ENCODE peak calls at places on chromosomes 7 and 10, in seven cellular contexts. J is A549, X is dorsolateral prefrontal cortex, G is H9, O is heart left ventricle, H is body of pancreas, Z is A673. A is an unnamed sample.

GRCh38 chr7:54985405-54986360 is 33.1 kb upstream of the EGFR start:
- DNase-seq in G (no peak), O (no peak), Z (no peak), H (no peak), X (no peak), J (peak), A (no peak)

GRCh38 chr7:44107961-44108767 is 4.0 kb downstream of the AEBP1 start:
- DNase-seq in J (no peak), H (no peak), G (no peak), X (no peak), O (no peak), Z (no peak), A (no peak)

GRCh38 chr7:491292-491957 is 28.2 kb downstream of the PDGFA start:
- DNase-seq in O (peak), Z (no peak), H (no peak), X (no peak), G (no peak), J (no peak), A (no peak)

GRCh38 chr7:83101540-83101939 is 61.1 kb downstream of the PCLO start:
- DNase-seq in J (no peak), Z (no peak), O (no peak), H (no peak), G (no peak), X (no peak), A (no peak)

GRCh38 chr10:36636285-36636839 is 489.0 kb upstream of the ANKRD30A start:
- DNase-seq in H (no peak), X (no peak), Z (peak), G (no peak), O (no peak), J (no peak), A (no peak)

GRCh38 chr7:30596721-30597120 is 2.0 kb downstream of the GARS1 start:
- DNase-seq in J (no peak), G (no peak), O (no peak), Z (no peak), H (no peak), X (no peak), A (no peak)

GRCh38 chr7:114630186-114630824 is 215.7 kb downstream of the FOXP2 start:
- DNase-seq in J (no peak), G (no peak), O (no peak), Z (peak), H (no peak), X (no peak), A (no peak)

GRCh38 chr7:143245123-143245522 is 18.1 kb upstream of the GSTK1 start:
- DNase-seq in X (no peak), J (no peak), Z (peak), H (no peak), O (no peak), G (no peak), A (no peak)

GRCh38 chr7:93921190-93921585 is 347 bp upstream of the GNG11 start:
- DNase-seq in J (no peak), G (no peak), X (no peak), H (no peak), Z (no peak), O (no peak), A (no peak)

GRCh38 chr7:14635955-14636354 is 266.6 kb downstream of the DGKB start:
- DNase-seq in G (no peak), O (no peak), X (no peak), J (no peak), Z (no peak), H (no peak), A (no peak)

DNA sequence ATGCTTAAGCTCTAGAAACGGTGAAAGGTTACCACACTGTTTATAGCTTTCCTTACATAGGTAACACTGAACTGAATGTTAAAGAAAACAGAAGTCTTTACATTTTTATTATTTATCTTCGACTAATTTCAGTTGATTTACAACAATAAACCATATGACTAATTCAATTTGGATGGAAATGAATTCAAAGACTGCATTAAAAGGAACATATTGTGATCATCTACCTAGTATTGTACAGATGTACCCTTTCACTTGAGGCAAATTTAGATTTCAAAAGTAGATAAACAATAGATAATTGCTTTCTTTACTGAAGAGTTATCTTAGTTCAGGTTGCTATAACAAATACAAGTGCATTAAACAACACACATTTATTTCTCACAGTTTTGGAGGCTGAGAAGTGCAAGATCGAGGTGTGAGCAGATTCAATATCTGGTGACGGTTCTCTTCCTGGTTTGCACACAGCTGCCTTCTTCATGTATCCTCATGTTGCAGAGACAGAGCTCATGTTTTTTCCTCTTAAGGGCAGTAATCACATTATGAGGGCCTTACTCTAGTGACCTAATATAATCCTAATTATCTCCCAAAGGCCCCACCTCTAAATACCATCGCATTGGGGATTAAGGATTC is 15.0 kb upstream of the ARMC3 start:
- DNase-seq in J (no peak), O (no peak), X (no peak), H (no peak), Z (no peak), G (no peak), A (no peak)
- H3K27ac ChIP-seq in J (no peak), O (peak), X (no peak), H (no peak), Z (no peak), G (no peak), A (no peak)

DNA sequence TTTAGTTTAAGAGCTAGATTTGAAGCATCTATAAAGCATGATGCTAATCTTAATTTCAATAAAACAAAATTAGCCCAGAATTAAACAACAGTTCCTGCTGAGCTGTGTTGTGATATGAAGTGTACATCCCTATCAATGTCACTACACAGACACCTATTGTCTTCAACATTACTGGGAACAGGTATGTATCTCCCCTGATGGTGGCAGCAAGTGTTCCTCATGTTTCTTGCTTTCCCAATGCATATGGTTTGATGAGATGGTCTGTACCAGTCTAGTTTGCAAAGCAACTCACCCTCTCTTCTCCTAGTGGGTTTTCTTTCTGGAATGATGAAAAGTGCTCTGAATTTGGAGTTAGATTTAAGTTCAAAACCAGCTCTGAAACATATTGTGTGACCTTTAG is 38.1 kb downstream of the TSPAN12 start:
- DNase-seq in X (no peak), Z (no peak), J (no peak), H (no peak), O (no peak), G (no peak), A (no peak)
- TF ChIP-seq CTCF in X (no peak), Z (no peak), J (no peak), H (no peak), O (no peak), G (no peak), A (no peak)

GRCh38 chr10:693506-693905 is 4.0 kb upstream of the DIP2C start:
- DNase-seq in G (no peak), X (no peak), O (no peak), J (no peak), Z (peak), H (no peak), A (no peak)

GRCh38 chr10:695396-695795 is 5.9 kb upstream of the DIP2C start:
- DNase-seq in O (peak), X (no peak), J (no peak), Z (no peak), G (no peak), H (no peak), A (no peak)

GRCh38 chr10:703118-703517 is 13.7 kb upstream of the DIP2C start:
- DNase-seq in O (no peak), Z (no peak), H (no peak), J (no peak), G (no peak), X (no peak), A (no peak)

GRCh38 chr10:692682-693351 is 3.3 kb upstream of the DIP2C start:
- DNase-seq in Z (no peak), G (no peak), H (no peak), O (no peak), J (no peak), X (no peak), A (no peak)

GRCh38 chr10:697097-697875 is 7.8 kb upstream of the DIP2C start:
- DNase-seq in O (peak), G (no peak), H (no peak), Z (no peak), X (no peak), J (no peak), A (no peak)
- H3K27ac ChIP-seq in O (no peak), G (no peak), H (no peak), Z (no peak), X (no peak), J (no peak), A (no peak)

DNA sequence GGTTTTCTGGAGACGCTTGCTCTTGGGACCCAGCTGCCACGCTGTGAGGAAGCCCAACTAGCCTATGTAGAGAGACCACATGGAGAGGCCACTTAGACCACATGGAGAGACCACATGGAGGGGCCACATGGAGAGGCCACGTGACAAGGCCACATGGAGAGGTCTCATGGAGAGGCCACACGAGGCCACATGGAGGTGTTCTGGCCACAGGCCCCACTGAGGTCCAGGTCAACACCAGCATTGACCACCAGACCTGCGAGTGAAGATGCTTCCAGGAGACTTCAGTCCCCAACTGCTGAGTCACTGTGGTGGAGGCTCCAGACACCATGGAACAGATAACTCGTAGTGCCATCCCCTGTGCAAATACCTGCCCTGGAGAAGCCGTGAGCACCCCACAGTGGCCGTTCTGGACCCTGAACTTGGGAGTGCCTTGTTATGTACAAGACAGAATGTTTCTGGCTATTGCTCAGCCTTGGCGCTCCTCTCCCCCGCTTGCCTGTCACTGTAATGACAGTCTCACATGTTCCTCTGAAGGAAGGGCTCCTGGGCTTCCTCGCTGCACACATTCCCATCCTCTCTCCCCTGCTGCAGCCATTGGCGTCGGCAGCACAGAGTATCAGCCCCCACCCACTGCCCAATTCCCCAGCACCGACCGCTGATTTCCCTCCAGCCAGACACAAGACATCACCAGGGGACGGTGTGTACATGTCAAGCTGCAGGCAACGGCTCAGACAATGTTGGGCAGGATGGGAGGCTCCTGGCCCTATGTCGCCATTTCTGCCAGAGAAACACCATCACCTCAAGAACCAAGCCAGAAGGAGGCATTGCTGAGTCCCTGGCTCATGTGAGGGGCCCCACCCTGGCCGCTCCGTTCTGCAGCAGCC is 49.0 kb upstream of the TNRC18 start:
- DNase-seq in X (no peak), H (no peak), O (no peak), Z (no peak), J (no peak), G (no peak), A (no peak)
- TF ChIP-seq CTCF in X (no peak), H (no peak), O (no peak), Z (no peak), J (no peak), G (no peak), A (no peak)

GRCh38 chr7:116673504-116673865 is 1.5 kb downstream of the MET start:
- DNase-seq in J (no peak), O (no peak), X (no peak), G (no peak), Z (no peak), H (no peak), A (no peak)

GRCh38 chr7:116671681-116672595 is at the start of gene MET:
- DNase-seq in J (peak), G (peak), Z (peak), X (peak), O (peak), H (peak), A (peak)

GRCh38 chr7:116672596-116673503 is 854 bp downstream of the MET start:
- DNase-seq in Z (no peak), G (peak), H (peak), O (no peak), J (no peak), X (no peak), A (no peak)

GRCh38 chr7:116675812-116676355 is 3.9 kb downstream of the MET start:
- DNase-seq in G (no peak), Z (no peak), J (no peak), X (no peak), O (no peak), H (no peak), A (no peak)

DNA sequence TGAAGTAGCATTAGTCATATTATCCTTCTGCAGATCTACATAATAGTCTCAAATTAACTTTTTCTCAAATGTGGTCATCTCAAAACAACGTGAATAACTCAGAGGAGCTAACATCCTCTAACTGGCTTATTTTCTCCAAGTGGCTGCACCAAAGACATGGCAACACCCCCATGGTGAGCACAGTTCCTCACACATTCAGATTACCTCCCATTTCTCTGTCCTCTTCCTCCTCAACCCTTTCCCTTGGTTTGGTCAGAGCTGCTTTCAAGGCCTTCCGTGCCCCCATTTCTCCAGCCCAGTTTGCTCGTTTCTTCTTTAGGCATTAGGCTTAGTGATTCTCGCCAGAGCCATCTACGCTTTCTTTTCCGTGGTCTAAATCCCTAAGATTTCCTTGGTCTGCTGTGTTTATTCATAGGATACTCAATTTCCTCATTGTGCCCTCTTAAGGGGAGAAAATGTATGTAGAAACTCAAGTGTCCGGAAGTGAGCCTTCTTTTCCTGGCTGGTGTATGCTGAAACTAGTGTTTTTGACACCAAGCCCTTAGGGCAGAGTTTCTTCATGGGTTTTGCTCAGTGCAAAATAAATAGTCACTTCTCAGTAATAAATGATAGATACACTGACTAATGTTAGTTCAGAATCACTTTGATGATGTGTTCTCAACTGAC is 2.6 kb downstream of the MET start:
- DNase-seq in O (no peak), Z (no peak), J (peak), X (no peak), G (no peak), H (no peak), A (no peak)
- H3K27ac ChIP-seq in O (no peak), Z (no peak), J (peak), X (peak), G (no peak), H (no peak), A (no peak)

DNA sequence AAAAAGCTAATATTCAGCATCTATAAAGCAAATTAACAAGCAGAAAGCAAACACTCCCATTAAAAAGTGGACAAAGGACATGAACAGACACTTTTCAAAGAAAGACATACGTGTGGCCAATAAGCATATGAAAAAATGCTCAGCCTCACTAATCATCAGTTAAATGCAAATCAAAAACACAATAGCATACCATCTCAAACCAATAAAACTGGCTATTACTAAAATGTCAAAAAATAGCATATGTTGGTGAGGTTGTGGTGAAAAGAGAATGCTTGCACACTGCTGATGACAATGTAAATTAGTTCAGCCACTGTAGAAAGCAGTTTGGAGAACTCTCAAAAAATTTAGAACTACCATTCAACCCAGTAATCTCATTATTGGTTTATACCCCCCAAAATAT is 284.6 kb upstream of the KCND2 start:
- DNase-seq in J (no peak), Z (no peak), O (no peak), G (no peak), H (no peak), X (no peak), A (no peak)
- TF ChIP-seq CTCF in J (no peak), Z (no peak), O (no peak), G (no peak), H (no peak), X (no peak), A (no peak)

GRCh38 chr7:158863611-158864506 is 7.5 kb downstream of the DYNC2I1 start:
- DNase-seq in G (no peak), Z (peak), H (peak), O (peak), X (peak), J (peak), A (peak)

GRCh38 chr7:158864507-158864820 is 8.1 kb downstream of the DYNC2I1 start:
- DNase-seq in O (no peak), H (no peak), J (no peak), Z (no peak), G (no peak), X (no peak), A (no peak)

GRCh38 chr7:158865977-158866376 is 9.6 kb downstream of the DYNC2I1 start:
- DNase-seq in G (no peak), O (no peak), H (no peak), J (no peak), Z (no peak), X (no peak), A (no peak)

GRCh38 chr7:158865462-158865922 is 9.1 kb downstream of the DYNC2I1 start:
- DNase-seq in J (no peak), G (no peak), O (no peak), X (no peak), H (no peak), Z (no peak), A (no peak)

DNA sequence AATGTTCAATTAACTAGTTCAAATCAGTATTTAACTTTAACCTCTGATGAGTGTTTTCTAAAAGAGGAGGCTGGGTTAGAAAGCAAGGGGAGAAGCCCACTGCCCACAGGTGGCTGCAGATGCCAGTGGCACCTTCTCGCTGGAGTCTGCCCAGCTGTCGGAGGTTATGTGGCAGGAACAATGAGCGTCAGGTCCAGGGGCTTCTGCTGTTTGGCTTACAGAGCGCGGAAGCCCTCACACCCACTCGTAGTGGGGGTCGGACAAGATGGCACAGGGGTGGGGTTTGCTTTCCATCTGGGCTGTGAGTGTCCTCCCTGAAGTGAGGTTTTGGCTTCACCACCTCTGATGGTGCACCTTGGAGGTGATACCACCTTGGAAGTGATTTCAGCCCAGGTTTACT is 8.5 kb downstream of the DYNC2I1 start:
- DNase-seq in X (no peak), O (no peak), Z (no peak), J (no peak), H (no peak), G (no peak), A (no peak)
- H3K27ac ChIP-seq in X (peak), O (peak), Z (no peak), J (peak), H (no peak), G (no peak), A (peak)

GRCh38 chr7:133790911-133791310 is 336.2 kb upstream of the LRGUK start:
- DNase-seq in G (no peak), J (no peak), Z (no peak), X (no peak), H (no peak), O (no peak), A (no peak)

GRCh38 chr7:133786401-133786937 is 340.7 kb upstream of the LRGUK start:
- DNase-seq in H (no peak), J (no peak), G (no peak), X (no peak), O (no peak), Z (no peak), A (no peak)

GRCh38 chr7:133794490-133794889 is 332.6 kb upstream of the LRGUK start:
- DNase-seq in Z (peak), O (no peak), J (no peak), X (no peak), H (no peak), G (no peak), A (no peak)

GRCh38 chr7:133795061-133795460 is 332.1 kb upstream of the LRGUK start:
- DNase-seq in H (no peak), X (no peak), Z (peak), G (no peak), O (no peak), J (no peak), A (no peak)

DNA sequence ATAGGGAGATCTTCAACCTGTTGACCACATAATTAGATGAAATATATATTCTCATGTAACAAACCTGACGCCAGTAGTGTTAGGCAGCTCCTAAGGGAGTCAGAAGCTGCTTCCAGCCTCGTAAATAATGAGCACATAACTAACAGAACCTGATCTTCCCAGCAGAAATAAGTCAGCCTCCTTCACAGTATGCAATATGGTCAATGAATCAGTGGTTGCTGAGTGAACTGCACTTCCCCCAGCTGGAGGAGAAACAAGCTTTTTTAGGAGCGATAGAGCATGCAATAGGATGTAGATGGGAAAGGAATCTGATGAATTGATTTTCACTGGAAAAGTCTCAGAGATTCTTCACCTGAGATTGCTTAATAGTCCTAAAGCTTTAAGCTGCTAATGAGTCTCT is 337.2 kb upstream of the LRGUK start:
- DNase-seq in O (no peak), J (no peak), G (no peak), H (no peak), X (no peak), Z (no peak), A (no peak)
- TF ChIP-seq CTCF in O (no peak), J (no peak), G (peak), H (no peak), X (no peak), Z (no peak), A (no peak)

GRCh38 chr10:102633282-102633681 is 11.0 kb upstream of the TRIM8 start:
- DNase-seq in H (no peak), O (peak), G (no peak), J (no peak), X (no peak), Z (peak), A (no peak)
- H3K27ac ChIP-seq in H (no peak), O (peak), G (no peak), J (no peak), X (peak), Z (peak), A (peak)